ENCODE peak calls at places on chromosomes 7 and 10, in six cellular contexts. C is heart right ventricle; H is mesendoderm; T is activated T-cell treated with anti-CD3 and anti-CD28 coated beads, Interleukin-2, amount 50 U/mL, for 72 hours; I is upper lobe of right lung; G is ELR. Q is an unnamed sample.
A peak's percentile ranks its signal among the peaks of the same experiment; 100 is the strongest.

GRCh38 chr7:774161-775109 is 47.4 kb upstream of the PRKAR1B start:
- DNase-seq in C (no peak), H (peak; percentile 60), T (peak; percentile 60), I (peak; percentile 77), G (peak; percentile 32), Q (peak; percentile 54)

GRCh38 chr7:47093835-47094234 is 488.1 kb downstream of the TNS3 start:
- DNase-seq in C (no peak), H (no peak), T (no peak), I (no peak), G (no peak), Q (no peak)

GRCh38 chr10:21989453-21990154 is 13.9 kb downstream of the DNAJC1 start:
- DNase-seq in C (peak; percentile 19), H (peak; percentile 90), T (peak; percentile 34), I (peak; percentile 68), G (peak; percentile 59), Q (peak; percentile 21)

GRCh38 chr10:6313107-6313895 is 110.6 kb downstream of the PFKFB3 start:
- DNase-seq in C (no peak), H (no peak), T (no peak), I (no peak), G (no peak), Q (no peak)

GRCh38 chr10:97640868-97641811 is 669 bp downstream of the PI4K2A start:
- DNase-seq in C (no peak), H (peak; percentile 70), T (peak; percentile 46), I (peak; percentile 73), G (peak; percentile 58), Q (peak; percentile 4)

GRCh38 chr10:122240401-122240800 is 30.7 kb upstream of the BTBD16 start:
- DNase-seq in C (no peak), H (no peak), T (no peak), I (no peak), G (no peak), Q (no peak)

GRCh38 chr10:48493083-48493871 is 111.6 kb downstream of the ARHGAP22 start:
- DNase-seq in C (no peak), H (no peak), T (no peak), I (peak; percentile 74), G (no peak), Q (no peak)

GRCh38 chr10:86663576-86664369 is 4.5 kb upstream of the LDB3 start:
- DNase-seq in C (no peak), H (no peak), T (no peak), I (no peak), G (no peak), Q (no peak)

GRCh38 chr7:115128163-115128562 is 206.3 kb downstream of the MDFIC start:
- DNase-seq in C (no peak), H (no peak), T (no peak), I (no peak), G (no peak), Q (no peak)

GRCh38 chr7:43364391-43364790 is 218.5 kb upstream of the STK17A start:
- DNase-seq in C (no peak), H (no peak), T (no peak), I (no peak), G (no peak), Q (no peak)

GRCh38 chr7:85172530-85172941 is 14.3 kb downstream of the SEMA3D start:
- DNase-seq in C (no peak), H (no peak), T (no peak), I (no peak), G (peak; percentile 73), Q (no peak)

Q was measured in CD4-positive, alpha-beta memory T cell.